ENCODE peak calls at places on chromosome 18, in six cellular contexts. T, M, F, V, H and Y are unnamed samples. For H3K9me3, the result is how much of the 10 kb centered on the place peaks cover.

GRCh38 chr18:7520200-7520780 is 46.8 kb upstream of the PTPRM start:
- DNase-seq in V (no peak), T (no peak), M (no peak), H (no peak), F (no peak), Y (no peak)

GRCh38 chr18:10750386-10751035 is 224.7 kb downstream of the NAPG start:
- DNase-seq in T (no peak), M (no peak), V (no peak), H (no peak), F (no peak), Y (no peak)

GRCh38 chr18:4157339-4157738 is 297.8 kb downstream of the DLGAP1 start:
- DNase-seq in M (no peak), F (no peak), T (no peak), H (no peak), V (no peak), Y (no peak)

GRCh38 chr18:49041677-49042570 is 91.2 kb upstream of the SMAD7 start:
- DNase-seq in H (no peak), T (peak), F (peak), M (no peak), V (peak), Y (peak)

GRCh38 chr18:23227729-23228075 is 92.4 kb downstream of the CABLES1 start:
- DNase-seq in F (no peak), M (no peak), H (no peak), V (no peak), T (no peak), Y (no peak)

GRCh38 chr18:5104246-5104645 is 92.8 kb downstream of the AKAIN1 start:
- DNase-seq in H (no peak), T (no peak), F (no peak), V (no peak), M (no peak), Y (no peak)

GRCh38 chr18:75158465-75159237 is 50.3 kb downstream of the PTGR3 start:
- DNase-seq in H (no peak), V (no peak), F (no peak), T (peak), M (no peak), Y (no peak)

GRCh38 chr18:77547757-77548156 is 298.1 kb downstream of the GALR1 start:
- DNase-seq in T (no peak), V (no peak), M (no peak), H (no peak), F (no peak), Y (peak)

GRCh38 chr18:55310044-55310676 is 277.8 kb downstream of the TCF4 start:
- DNase-seq in T (no peak), V (no peak), F (no peak), M (no peak), H (no peak), Y (no peak)

GRCh38 chr18:48023334-48024008 is 93.0 kb upstream of the SMAD2 start:
- DNase-seq in T (peak), F (peak), V (no peak), M (peak), H (peak), Y (peak)

GRCh38 chr18:54742654-54743053 is 85.6 kb upstream of the RAB27B start:
- DNase-seq in M (peak), V (no peak), F (peak), T (peak), H (no peak), Y (peak)

GRCh38 chr18:49682301-49683190 is 120.7 kb downstream of the LIPG start:
- DNase-seq in T (no peak), V (no peak), H (no peak), M (no peak), F (peak), Y (no peak)

GRCh38 chr18:7568426-7568825 is 1.3 kb downstream of the PTPRM start:
- DNase-seq in F (peak), V (no peak), M (peak), T (peak), H (peak), Y (peak)

GRCh38 chr18:62101236-62101635 is 85.6 kb downstream of the PIGN start:
- DNase-seq in F (peak), M (no peak), V (no peak), H (no peak), T (no peak), Y (no peak)

GRCh38 chr18:24536326-24536725 is 75.9 kb downstream of the HRH4 start:
- DNase-seq in T (no peak), F (peak), V (no peak), M (no peak), H (no peak), Y (no peak)
- H3K9me3 ChIP-seq in T (under half), F (under half), V (under half), M (under half), H (under half), Y (under half)

GRCh38 chr18:14933049-14933851 is 185.3 kb downstream of the ANKRD30B start:
- DNase-seq in F (no peak), H (no peak), V (no peak), T (no peak), M (no peak), Y (no peak)
- H3K9me3 ChIP-seq in F (under half), H (under half), V (under half), T (under half), M (under half), Y (under half)

DNA sequence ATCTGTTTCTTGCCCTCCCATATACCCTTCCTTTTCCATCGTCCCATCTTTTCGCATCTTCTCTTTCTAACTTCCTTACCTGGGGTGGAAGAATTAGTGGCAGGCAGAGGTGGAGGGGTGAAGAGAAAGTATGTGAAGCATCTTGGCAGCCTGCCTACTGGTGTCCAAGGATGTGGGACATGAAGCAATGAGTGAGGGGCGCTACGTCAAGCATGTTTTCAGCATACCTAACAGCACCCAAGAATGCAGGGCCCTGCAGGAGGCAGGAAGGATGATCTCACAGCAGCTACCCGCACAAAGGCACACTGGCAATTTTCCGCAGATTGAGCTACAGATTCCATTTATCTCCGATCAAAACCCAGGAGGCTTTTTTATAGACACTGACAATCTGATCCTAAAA is 42.2 kb downstream of the METTL4 start:
- DNase-seq in H (no peak), V (no peak), M (no peak), F (no peak), T (no peak), Y (no peak)
- H3K9me3 ChIP-seq in H (under half), V (under half), M (under half), F (under half), T (under half), Y (under half)

DNA sequence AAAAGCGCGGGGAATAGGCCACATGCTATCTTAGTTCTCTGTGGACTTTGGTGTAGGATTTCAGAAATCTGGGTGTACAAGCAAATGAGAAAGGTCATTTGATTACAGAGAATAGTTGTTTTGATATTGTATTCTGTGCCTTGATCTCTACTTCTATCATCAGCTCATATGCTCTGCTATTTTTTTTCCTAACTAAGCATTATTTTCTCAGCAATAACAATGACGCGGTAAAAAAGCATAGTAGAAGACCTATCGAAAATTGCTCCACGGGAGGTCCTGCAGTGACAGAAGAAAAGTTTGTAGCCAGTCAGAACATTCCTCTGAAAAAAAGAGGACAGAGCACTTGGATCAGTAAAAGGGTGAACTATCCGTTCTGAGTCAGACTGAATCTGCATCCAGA is 2.8 kb upstream of the SETBP1 start:
- DNase-seq in M (no peak), H (no peak), V (no peak), T (no peak), F (no peak), Y (no peak)
- H3K9me3 ChIP-seq in M (under half), H (under half), V (under half), T (under half), F (under half), Y (under half)

GRCh38 chr18:71865888-71866287 is 678.3 kb downstream of the CBLN2 start:
- DNase-seq in F (no peak), M (no peak), T (no peak), H (no peak), V (no peak), Y (no peak)
- H3K9me3 ChIP-seq in F (under half), M (under half), T (under half), H (under half), V (under half), Y (under half)

GRCh38 chr18:79726721-79727120 is 47.1 kb downstream of the CTDP1 start:
- DNase-seq in M (no peak), V (no peak), F (no peak), H (no peak), T (no peak), Y (no peak)
- H3K9me3 ChIP-seq in M (under half), V (under half), F (under half), H (under half), T (under half), Y (under half)

GRCh38 chr18:71443726-71444480 is 1100.2 kb downstream of the CBLN2 start:
- DNase-seq in F (no peak), T (no peak), V (no peak), H (no peak), M (no peak), Y (no peak)
- H3K9me3 ChIP-seq in F (under half), T (under half), V (under half), H (under half), M (under half), Y (under half)